ENCODE peak calls at places on chromosome 9, in nine cellular contexts. B, P, N, Q, S, O, Z, X and G are unnamed samples.

GRCh38 chr9:68869020-68869419 is 144.9 kb downstream of the PRKACG start:
- DNase-seq in B (no peak), P (no peak), N (no peak), Q (peak), S (no peak), O (no peak), Z (no peak), X (no peak), G (no peak)

GRCh38 chr9:88663766-88664419 is 128.9 kb downstream of the NXNL2 start:
- DNase-seq in B (no peak), P (no peak), N (no peak), Q (no peak), S (no peak), O (no peak), Z (no peak), X (no peak), G (no peak)

GRCh38 chr9:95193067-95193466 is 124.4 kb downstream of the FANCC start:
- DNase-seq in B (no peak), P (no peak), N (no peak), Q (no peak), S (no peak), O (no peak), Z (no peak), X (no peak), G (no peak)

GRCh38 chr9:135616621-135617537 is 22.5 kb downstream of the GLT6D1 start:
- DNase-seq in B (no peak), P (no peak), N (no peak), Q (no peak), S (no peak), O (no peak), Z (no peak), X (no peak), G (no peak)

GRCh38 chr9:134396258-134396742 is 70.0 kb downstream of the RXRA start:
- DNase-seq in B (no peak), P (no peak), N (no peak), Q (no peak), S (no peak), O (no peak), Z (peak), X (no peak), G (no peak)

GRCh38 chr9:137268538-137269201 is 8.9 kb upstream of the TOR4A start:
- DNase-seq in B (no peak), P (no peak), N (no peak), Q (no peak), S (no peak), O (no peak), Z (no peak), X (no peak), G (no peak)

GRCh38 chr9:130990362-130991226 is 18.4 kb upstream of the LAMC3 start:
- DNase-seq in B (no peak), P (no peak), N (no peak), Q (no peak), S (no peak), O (no peak), Z (no peak), X (no peak), G (no peak)

GRCh38 chr9:129355641-129356040 is 177.6 kb upstream of the IER5L start:
- DNase-seq in B (no peak), P (no peak), N (no peak), Q (no peak), S (no peak), O (no peak), Z (no peak), X (no peak), G (no peak)

GRCh38 chr9:113599647-113600476 is 136.3 kb downstream of the RGS3 start:
- DNase-seq in B (no peak), P (no peak), N (no peak), Q (no peak), S (peak), O (no peak), Z (no peak), X (no peak), G (peak)

GRCh38 chr9:87140605-87141109 is 193.4 kb upstream of the GAS1 start:
- DNase-seq in B (no peak), P (no peak), N (no peak), Q (no peak), S (no peak), O (peak), Z (no peak), X (no peak), G (no peak)

GRCh38 chr9:123329329-123329955 is 26.6 kb upstream of the CRB2 start:
- DNase-seq in B (no peak), P (no peak), N (peak), Q (no peak), S (peak), O (no peak), Z (no peak), X (peak), G (no peak)

GRCh38 chr9:22036866-22037626 is 27.9 kb upstream of the CDKN2B start:
- DNase-seq in B (no peak), P (no peak), N (no peak), Q (no peak), S (no peak), O (no peak), Z (no peak), X (no peak), G (peak)